ENCODE peak calls at places on chromosomes 3 and 15, in eight cellular contexts. H is ascending aorta, F is H9, G is left lung, V is psoas muscle, N is cardiac muscle cell, R is lower lobe of right lung, D is stomach. I is an unnamed sample. For H3K4me1, the result is how much of the 10 kb centered on the place peaks cover.

GRCh38 chr3:134432236-134432635 is 53.5 kb downstream of the ANAPC13 start:
- DNase-seq in H (no peak), F (no peak), G (no peak), V (no peak), N (peak), R (no peak), D (no peak), I (no peak)

GRCh38 chr15:64461577-64462162 is 1.3 kb downstream of the ZNF609 start:
- DNase-seq in H (no peak), F (peak), G (no peak), V (no peak), N (peak), R (no peak), D (peak), I (peak)

GRCh38 chr3:39208463-39209055 is 16.2 kb upstream of the XIRP1 start:
- DNase-seq in H (no peak), F (peak), G (no peak), V (peak), N (peak), R (peak), D (peak), I (no peak)

GRCh38 chr15:90813796-90814192 is 54.6 kb upstream of the FURIN start:
- DNase-seq in H (no peak), F (no peak), G (no peak), V (no peak), N (no peak), R (no peak), D (peak), I (no peak)

GRCh38 chr15:71780349-71780976 is 29.9 kb upstream of the NR2E3 start:
- DNase-seq in H (peak), F (peak), G (no peak), V (no peak), N (peak), R (no peak), D (no peak), I (no peak)

GRCh38 chr15:100973351-100974034 is 54.3 kb downstream of the LRRK1 start:
- DNase-seq in H (no peak), F (no peak), G (peak), V (no peak), N (peak), R (no peak), D (no peak), I (no peak)

GRCh38 chr15:48466825-48467224 is 135.6 kb downstream of the DUT start:
- DNase-seq in H (no peak), F (no peak), G (no peak), V (no peak), N (no peak), R (no peak), D (no peak), I (no peak)

GRCh38 chr15:63491116-63491817 is 13.1 kb upstream of the USP3 start:
- DNase-seq in H (no peak), F (no peak), G (no peak), V (no peak), N (no peak), R (no peak), D (no peak), I (no peak)

GRCh38 chr3:177875786-177876476 is 660.3 kb upstream of the KCNMB2 start:
- DNase-seq in H (no peak), F (no peak), G (no peak), V (no peak), N (peak), R (no peak), D (no peak), I (no peak)

GRCh38 chr3:10869460-10869859 is 53.4 kb downstream of the SLC6A11 start:
- DNase-seq in H (no peak), F (no peak), G (no peak), V (no peak), N (no peak), R (no peak), D (no peak), I (no peak)

GRCh38 chr3:150078983-150079739 is 108.5 kb upstream of the PFN2 start:
- DNase-seq in H (no peak), F (no peak), G (no peak), V (no peak), N (no peak), R (no peak), D (no peak), I (no peak)

GRCh38 chr3:188531210-188531609 is 377.3 kb downstream of the LPP start:
- DNase-seq in H (no peak), F (no peak), G (no peak), V (no peak), N (no peak), R (no peak), D (no peak), I (no peak)

GRCh38 chr3:72353236-72354105 is 494.8 kb downstream of the SHQ1 start:
- DNase-seq in H (peak), F (no peak), G (no peak), V (no peak), N (no peak), R (no peak), D (no peak), I (no peak)

GRCh38 chr3:141812091-141812490 is 48.9 kb downstream of the GRK7 start:
- DNase-seq in H (no peak), F (no peak), G (no peak), V (no peak), N (no peak), R (no peak), D (no peak), I (no peak)

GRCh38 chr15:96336643-96337353 is 6.3 kb downstream of the NR2F2 start:
- DNase-seq in H (peak), F (no peak), G (no peak), V (no peak), N (no peak), R (no peak), D (no peak), I (no peak)

GRCh38 chr3:11626084-11626463 is 17.6 kb downstream of the VGLL4 start:
- DNase-seq in H (no peak), F (no peak), G (no peak), V (no peak), N (no peak), R (no peak), D (no peak), I (no peak)

GRCh38 chr3:10740954-10741353 is 75.1 kb upstream of the SLC6A11 start:
- DNase-seq in H (no peak), F (no peak), G (no peak), V (no peak), N (no peak), R (no peak), D (no peak), I (no peak)

GRCh38 chr15:59605994-59606393 is 5.6 kb upstream of the GCNT3 start:
- DNase-seq in H (no peak), F (no peak), G (no peak), V (no peak), N (no peak), R (no peak), D (no peak), I (no peak)

GRCh38 chr15:96336045-96336642 is 5.6 kb downstream of the NR2F2 start:
- DNase-seq in H (no peak), F (no peak), G (no peak), V (no peak), N (no peak), R (no peak), D (no peak), I (no peak)

GRCh38 chr3:178320481-178321352 is 215.5 kb upstream of the KCNMB2 start:
- DNase-seq in H (no peak), F (no peak), G (peak), V (no peak), N (peak), R (no peak), D (peak), I (no peak)

GRCh38 chr15:59835801-59836200 is 146.7 kb upstream of the BNIP2 start:
- DNase-seq in H (no peak), F (no peak), G (no peak), V (no peak), N (no peak), R (no peak), D (no peak), I (no peak)

GRCh38 chr3:129502641-129503386 is 25.6 kb upstream of the RHO start:
- DNase-seq in H (no peak), F (no peak), G (peak), V (no peak), N (peak), R (no peak), D (no peak), I (no peak)

GRCh38 chr3:147410518-147411234 is 1.5 kb downstream of the ZIC1 start:
- DNase-seq in H (no peak), F (peak), G (no peak), V (peak), N (no peak), R (no peak), D (no peak), I (no peak)

GRCh38 chr3:55532806-55533205 is 45.7 kb upstream of the WNT5A start:
- DNase-seq in H (peak), F (no peak), G (no peak), V (no peak), N (no peak), R (no peak), D (no peak), I (no peak)

GRCh38 chr3:177816667-177817208 is 619.5 kb upstream of the TBL1XR1 start:
- DNase-seq in H (peak), F (no peak), G (no peak), V (no peak), N (no peak), R (no peak), D (no peak), I (no peak)

GRCh38 chr15:75052972-75053747 is 29.8 kb downstream of the PPCDC start:
- DNase-seq in H (no peak), F (no peak), G (no peak), V (no peak), N (no peak), R (no peak), D (no peak), I (no peak)

GRCh38 chr15:80918440-80918839 is 71.2 kb downstream of the MESD start:
- DNase-seq in H (no peak), F (no peak), G (no peak), V (no peak), N (no peak), R (no peak), D (no peak), I (no peak)

GRCh38 chr15:33608714-33609113 is 297.9 kb downstream of the RYR3 start:
- DNase-seq in H (no peak), F (no peak), G (no peak), V (no peak), N (peak), R (no peak), D (no peak), I (no peak)

GRCh38 chr3:178203650-178204049 is 332.6 kb upstream of the KCNMB2 start:
- DNase-seq in H (no peak), F (no peak), G (no peak), V (no peak), N (no peak), R (no peak), D (no peak), I (no peak)

GRCh38 chr15:27036210-27036609 is 65.2 kb downstream of the GABRG3 start:
- DNase-seq in H (no peak), F (no peak), G (no peak), V (no peak), N (no peak), R (no peak), D (no peak), I (no peak)

GRCh38 chr15:78637776-78638435 is 3.1 kb downstream of the CHRNB4 start:
- DNase-seq in H (no peak), F (no peak), G (no peak), V (no peak), N (no peak), R (no peak), D (no peak), I (no peak)

GRCh38 chr3:192879346-192880031 is 38.2 kb downstream of the MB21D2 start:
- DNase-seq in H (no peak), F (peak), G (no peak), V (no peak), N (peak), R (no peak), D (no peak), I (no peak)

GRCh38 chr3:71873093-71873611 is 88.2 kb upstream of the PROK2 start:
- DNase-seq in H (no peak), F (peak), G (no peak), V (no peak), N (no peak), R (no peak), D (no peak), I (no peak)

GRCh38 chr3:71916747-71917369 is 131.9 kb upstream of the PROK2 start:
- DNase-seq in H (no peak), F (no peak), G (no peak), V (no peak), N (no peak), R (no peak), D (no peak), I (no peak)

GRCh38 chr3:9870978-9871377 is 9.1 kb downstream of the CIDEC start:
- DNase-seq in H (no peak), F (no peak), G (no peak), V (no peak), N (no peak), R (no peak), D (no peak), I (no peak)

DNA sequence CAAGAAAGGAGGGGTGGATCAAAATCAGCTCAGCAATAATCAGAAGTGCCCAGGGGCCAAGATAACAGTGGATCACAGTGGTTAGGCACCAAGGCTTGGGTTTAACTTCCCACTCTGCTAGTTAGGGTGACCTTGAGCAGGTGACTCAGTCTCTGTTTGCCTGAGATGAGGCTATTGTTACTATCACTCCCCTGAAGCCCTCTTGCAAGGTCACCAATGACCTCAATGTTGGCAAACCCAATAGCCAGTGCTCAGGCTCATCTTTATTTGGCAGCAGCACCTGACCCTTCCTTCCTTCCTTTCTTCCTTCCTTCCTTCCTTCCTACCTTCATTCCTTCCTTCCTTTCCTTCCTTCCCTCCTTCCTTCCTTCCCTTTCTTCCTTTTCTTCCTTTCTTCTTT is 102.4 kb upstream of the HACD2 start:
- DNase-seq in H (no peak), F (no peak), G (no peak), V (no peak), N (no peak), R (no peak), D (no peak), I (no peak)
- H3K4me1 ChIP-seq in H (half or more), F (under half), G (under half), V (under half), N (under half), R (under half), D (half or more), I (under half)

GRCh38 chr15:70265466-70265978 is 167.8 kb upstream of the TLE3 start:
- DNase-seq in H (no peak), F (no peak), G (no peak), V (no peak), N (no peak), R (no peak), D (no peak), I (no peak)
- TF ChIP-seq CTCF in H (no peak), F (no peak), G (no peak), V (peak), N (peak), R (no peak), D (no peak), I (no peak)

GRCh38 chr3:52681610-52682009 is 4.1 kb downstream of the PBRM1 start:
- DNase-seq in H (no peak), F (no peak), G (no peak), V (no peak), N (no peak), R (no peak), D (no peak), I (no peak)
- H3K4me1 ChIP-seq in H (under half), F (under half), G (half or more), V (under half), N (under half), R (half or more), D (half or more), I (under half)

DNA sequence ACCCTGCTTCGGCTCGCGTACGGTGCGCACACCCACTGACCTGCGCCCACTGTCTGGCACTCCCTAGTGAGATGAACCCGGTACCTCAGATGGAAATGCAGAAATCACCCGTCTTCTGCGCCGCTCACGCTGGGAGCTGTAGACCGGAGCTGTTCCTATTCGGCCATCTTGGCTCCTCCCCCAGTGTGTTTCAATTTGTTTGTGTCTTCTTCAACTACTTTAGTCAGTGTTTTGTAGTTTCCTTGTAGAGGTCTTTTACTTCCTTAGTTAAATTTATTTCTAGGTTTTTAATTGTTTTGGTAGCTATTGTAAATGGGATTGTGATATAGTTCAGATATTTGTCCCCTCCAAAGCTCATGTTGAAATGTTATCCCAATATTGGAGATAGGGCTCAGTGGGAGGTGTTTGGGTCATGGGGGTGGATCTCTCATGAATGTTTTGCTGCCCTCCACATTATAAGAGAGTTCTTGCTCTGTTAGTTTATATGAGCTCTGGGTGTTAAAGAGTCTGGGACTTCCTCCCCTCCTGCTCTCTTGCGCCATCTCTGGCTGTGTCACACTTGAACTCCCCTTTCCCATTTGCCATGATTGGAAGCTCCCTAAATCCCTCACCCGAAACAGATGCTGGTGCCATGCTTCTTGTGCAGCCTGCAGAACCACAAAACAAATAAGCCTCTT is 304.4 kb downstream of the DOCK3 start:
- DNase-seq in H (no peak), F (peak), G (no peak), V (no peak), N (no peak), R (no peak), D (no peak), I (no peak)
- TF ChIP-seq CTCF in H (no peak), F (peak), G (no peak), V (no peak), N (no peak), R (no peak), D (no peak), I (no peak)

GRCh38 chr15:67157779-67158366 is 92.5 kb downstream of the SMAD3 start:
- DNase-seq in H (no peak), F (no peak), G (no peak), V (no peak), N (no peak), R (no peak), D (no peak), I (no peak)
- H3K4me1 ChIP-seq in H (under half), F (under half), G (under half), V (half or more), N (under half), R (under half), D (under half), I (under half)

GRCh38 chr15:29692527-29692926 is 129.7 kb downstream of the TJP1 start:
- DNase-seq in H (peak), F (no peak), G (no peak), V (no peak), N (no peak), R (no peak), D (no peak), I (no peak)
- TF ChIP-seq CTCF in H (no peak), F (peak), G (no peak), V (no peak), N (peak), R (no peak), D (no peak), I (no peak)

GRCh38 chr3:49346797-49347251 is 7.0 kb upstream of the USP4 start:
- DNase-seq in H (no peak), F (no peak), G (no peak), V (no peak), N (no peak), R (no peak), D (no peak), I (no peak)

GRCh38 chr3:49339593-49339946 is 283 bp downstream of the USP4 start:
- DNase-seq in H (peak), F (peak), G (peak), V (peak), N (no peak), R (peak), D (no peak), I (no peak)

GRCh38 chr3:49343163-49343562 is 3.3 kb upstream of the USP4 start:
- DNase-seq in H (no peak), F (no peak), G (no peak), V (no peak), N (no peak), R (no peak), D (no peak), I (no peak)

GRCh38 chr3:49339947-49340800 is at the start of gene USP4:
- DNase-seq in H (peak), F (peak), G (peak), V (peak), N (peak), R (peak), D (peak), I (peak)

DNA sequence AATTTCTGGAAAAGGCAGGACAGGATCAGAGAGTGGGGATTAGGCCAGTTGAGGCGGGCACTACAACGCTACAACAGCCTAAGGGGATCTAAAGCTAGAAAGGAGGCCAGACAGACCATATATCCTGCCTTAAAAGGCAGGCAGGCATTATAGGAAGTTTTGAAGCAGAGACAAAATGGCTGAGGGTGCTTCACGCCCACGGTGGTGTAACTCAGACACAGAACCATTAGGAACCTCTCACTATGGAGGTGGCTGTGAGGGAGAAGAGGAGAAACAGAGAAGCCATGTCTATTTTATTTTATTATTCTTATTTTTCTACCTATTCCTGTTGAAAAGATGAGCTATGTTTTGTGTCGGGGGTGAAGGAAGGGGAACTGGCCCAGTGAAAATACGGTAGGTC is 2.1 kb upstream of the USP4 start:
- DNase-seq in H (no peak), F (no peak), G (no peak), V (peak), N (no peak), R (no peak), D (no peak), I (no peak)
- H3K4me1 ChIP-seq in H (under half), F (under half), G (half or more), V (under half), N (under half), R (half or more), D (half or more), I (under half)

GRCh38 chr3:36729204-36730056 is 34.9 kb downstream of the DCLK3 start:
- DNase-seq in H (no peak), F (no peak), G (no peak), V (no peak), N (peak), R (no peak), D (no peak), I (no peak)
- TF ChIP-seq CTCF in H (peak), F (peak), G (peak), V (peak), N (peak), R (peak), D (no peak), I (peak)

I was measured in CD8-positive, alpha-beta T cell.